ENCODE peak calls at places on chromosomes 1 and 21, in seven cellular contexts. V is SK-N-SH, K is GM12891, P is K562, W is HepG2, Q is GM12878, F is H1. Y is an unnamed sample.

GRCh38 chr21:39332175-39332574 is 16.7 kb downstream of the HMGN1 start:
- DNase-seq in V (no peak), K (no peak), P (no peak), W (no peak), Q (no peak), F (no peak), Y (no peak)

GRCh38 chr1:20538760-20539551 is 13.4 kb upstream of the FAM43B start:
- DNase-seq in V (no peak), K (no peak), P (no peak), W (peak; percentile 25), Q (no peak), F (no peak), Y (no peak)

GRCh38 chr1:248155927-248156326 is 11.0 kb downstream of the OR2M5 start:
- DNase-seq in V (no peak), K (no peak), P (no peak), W (no peak), Q (no peak), F (no peak), Y (no peak)

GRCh38 chr21:45320261-45320990 is 32.7 kb upstream of the POFUT2 start:
- DNase-seq in V (peak; percentile 56), K (no peak), P (no peak), W (no peak), Q (no peak), F (peak; percentile 43), Y (no peak)

GRCh38 chr1:178134061-178134460 is 40.2 kb downstream of the RASAL2 start:
- DNase-seq in V (no peak), K (no peak), P (no peak), W (no peak), Q (no peak), F (no peak), Y (no peak)

GRCh38 chr1:230770317-230770716 is 23.1 kb downstream of the CAPN9 start:
- DNase-seq in V (no peak), K (no peak), P (no peak), W (no peak), Q (no peak), F (no peak), Y (no peak)

GRCh38 chr21:43290529-43291346 is 121.9 kb downstream of the CRYAA start:
- DNase-seq in V (no peak), K (peak; percentile 66), P (no peak), W (no peak), Q (no peak), F (no peak), Y (no peak)

GRCh38 chr1:47782414-47783165 is 214.6 kb downstream of the TRABD2B start:
- DNase-seq in V (no peak), K (no peak), P (no peak), W (no peak), Q (no peak), F (no peak), Y (no peak)

GRCh38 chr1:8679411-8679800 is 138.0 kb downstream of the RERE start:
- DNase-seq in V (no peak), K (no peak), P (no peak), W (no peak), Q (no peak), F (no peak), Y (no peak)

DNA sequence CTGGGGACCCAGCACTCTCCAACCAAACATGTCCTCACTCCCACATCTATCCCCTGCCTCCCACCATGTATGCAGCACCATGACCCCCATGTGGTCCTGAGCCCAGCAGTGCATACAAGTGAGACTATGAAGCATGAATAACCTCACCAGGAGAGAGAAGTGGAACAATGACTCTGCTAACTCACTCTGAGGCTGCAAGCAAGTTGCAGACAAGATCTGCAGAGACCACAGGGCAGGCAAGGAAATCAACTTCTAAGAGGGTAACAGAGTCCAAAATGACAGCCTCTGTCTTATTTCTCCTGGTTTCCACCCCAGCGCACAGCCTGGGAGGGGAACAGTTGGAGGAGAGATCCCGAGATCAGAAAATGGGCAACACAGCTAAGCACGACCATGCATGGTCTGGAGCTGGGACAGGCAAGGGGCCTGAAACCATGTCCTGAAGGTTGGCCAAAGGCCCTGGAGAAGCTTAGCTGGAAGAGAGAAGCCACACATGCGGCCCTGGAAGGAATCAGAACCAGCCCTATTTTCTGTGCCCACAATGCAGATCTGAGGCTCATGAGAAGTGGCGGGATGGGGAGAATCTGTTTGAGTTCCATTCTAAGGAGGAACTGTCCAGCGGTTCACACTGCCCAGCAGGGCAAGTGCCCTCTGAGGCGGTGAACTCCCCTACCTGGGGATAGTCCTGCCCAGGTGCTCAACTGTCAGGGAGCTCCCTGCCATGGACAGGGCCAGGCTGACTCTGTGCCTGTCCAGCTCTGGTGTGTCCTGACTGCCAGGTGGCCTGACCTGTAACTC is 12.5 kb upstream of the REN start:
- DNase-seq in V (no peak), K (no peak), P (no peak), W (no peak), Q (no peak), F (no peak), Y (no peak)
- TF ChIP-seq TAF1 in V (no peak), K (no peak), P (no peak), W (no peak), Q (no peak), F (no peak), Y (no peak)

GRCh38 chr1:22340873-22341272 is 110.8 kb upstream of the ZBTB40 start:
- DNase-seq in V (no peak), K (no peak), P (no peak), W (no peak), Q (no peak), F (no peak), Y (no peak)

GRCh38 chr1:22343456-22344426 is 107.9 kb upstream of the ZBTB40 start:
- DNase-seq in V (no peak), K (no peak), P (no peak), W (no peak), Q (no peak), F (no peak), Y (no peak)

GRCh38 chr1:22342734-22343191 is 108.9 kb upstream of the ZBTB40 start:
- DNase-seq in V (peak; percentile 58), K (no peak), P (no peak), W (no peak), Q (no peak), F (no peak), Y (no peak)

GRCh38 chr1:22340066-22340465 is 111.6 kb upstream of the ZBTB40 start:
- DNase-seq in V (no peak), K (no peak), P (no peak), W (no peak), Q (no peak), F (peak; percentile 40), Y (no peak)

DNA sequence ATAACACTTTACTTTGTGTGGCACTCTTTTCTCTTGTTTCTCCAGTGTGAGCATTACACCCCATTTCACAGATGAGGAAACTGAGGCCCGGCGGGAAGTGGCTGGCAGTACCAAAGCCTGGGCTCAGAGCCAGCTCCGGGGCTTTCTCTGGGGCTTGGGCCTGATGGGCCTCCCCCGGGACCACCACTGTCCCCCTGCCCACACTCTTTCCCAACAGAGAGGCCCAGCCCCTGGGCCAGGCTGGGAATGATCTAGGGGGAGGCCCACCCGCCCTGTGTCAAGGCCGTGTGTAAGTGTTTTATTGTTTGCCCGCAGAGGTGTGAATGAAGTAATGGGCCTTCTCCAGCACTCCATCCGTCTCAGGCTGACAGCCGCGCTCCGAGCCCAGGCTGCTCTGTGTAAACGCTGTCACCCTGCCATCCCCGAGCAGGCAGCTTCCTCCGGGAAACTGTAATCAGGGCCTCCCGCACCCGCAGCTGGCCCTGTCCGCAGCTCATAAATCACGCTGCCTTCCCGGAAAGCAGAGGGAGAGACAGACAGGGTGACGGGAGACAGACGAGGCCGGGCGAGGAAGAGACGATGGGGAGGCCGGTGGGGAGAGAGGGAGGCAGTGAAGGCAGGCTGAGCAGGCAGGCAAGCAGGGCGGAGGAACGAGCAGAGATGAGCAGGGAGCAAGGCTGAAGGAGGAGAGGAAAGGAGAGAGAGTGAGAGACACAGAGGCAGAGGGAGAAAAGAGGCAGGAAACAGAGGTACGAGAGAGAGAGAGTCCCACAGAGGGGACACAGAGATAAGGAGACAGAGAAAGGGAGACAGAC is 109.7 kb upstream of the ZBTB40 start:
- DNase-seq in V (peak; percentile 84), K (no peak), P (peak; percentile 50), W (no peak), Q (no peak), F (no peak), Y (no peak)
- TF ChIP-seq TAF1 in V (no peak), K (no peak), P (no peak), W (no peak), Q (no peak), F (no peak), Y (no peak)

GRCh38 chr1:235011064-235011598 is 117.5 kb downstream of the TOMM20 start:
- DNase-seq in V (no peak), K (no peak), P (no peak), W (no peak), Q (peak; percentile 84), F (no peak), Y (no peak)
- TF ChIP-seq TAF1 in V (no peak), K (no peak), P (no peak), W (no peak), Q (peak; percentile 13), F (no peak), Y (no peak)

GRCh38 chr1:208058212-208059155 is 147.6 kb upstream of the CD34 start:
- DNase-seq in V (peak; percentile 76), K (no peak), P (no peak), W (no peak), Q (no peak), F (no peak), Y (no peak)
- TF ChIP-seq TAF1 in V (no peak), K (no peak), P (no peak), W (no peak), Q (no peak), F (no peak), Y (no peak)

DNA sequence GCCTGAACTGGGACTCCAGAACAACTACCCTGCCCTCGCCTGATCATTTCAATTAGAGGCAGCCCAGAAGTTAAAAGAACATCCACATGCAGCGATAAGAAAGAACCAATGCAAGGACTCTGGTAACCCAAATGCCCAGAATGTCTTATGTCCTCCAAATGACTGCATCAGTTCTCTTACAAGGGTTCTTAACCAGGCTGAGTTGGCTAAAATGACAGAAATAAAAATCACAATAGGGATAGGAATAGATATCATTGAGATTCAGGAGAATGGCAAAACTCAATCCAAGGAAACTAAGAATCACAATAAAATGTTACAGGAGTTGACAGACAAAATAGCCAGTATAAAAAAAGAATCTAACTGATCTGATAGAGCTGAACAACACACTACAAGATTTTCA is 80.1 kb upstream of the PTGFR start:
- DNase-seq in V (no peak), K (no peak), P (no peak), W (no peak), Q (no peak), F (no peak), Y (no peak)
- TF ChIP-seq TAF1 in V (no peak), K (no peak), P (no peak), W (no peak), Q (no peak), F (no peak), Y (no peak)